ENCODE peak calls at places on chromosomes 3 and 15, in seven cellular contexts. One of them, this sample, is unnamed.

GRCh38 chr3:196988241-196989029 is 19.8 kb upstream of the PIGZ start:
- DNase-seq in transverse colon: peak
- DNase-seq in progenitor cell of endocrine pancreas: no peak
- DNase-seq in GM06990: no peak
- DNase-seq in pancreas: peak
- DNase-seq in tibial nerve: no peak
- DNase-seq in nephron progenitor cell: no peak
- DNase-seq in this sample: no peak

GRCh38 chr15:72341361-72341760 is 21.4 kb upstream of the CELF6 start:
- DNase-seq in transverse colon: no peak
- DNase-seq in progenitor cell of endocrine pancreas: no peak
- DNase-seq in GM06990: no peak
- DNase-seq in pancreas: no peak
- DNase-seq in tibial nerve: no peak
- DNase-seq in nephron progenitor cell: peak
- DNase-seq in this sample: no peak

GRCh38 chr15:82040862-82041261 is 5.0 kb downstream of the MEX3B start:
- DNase-seq in transverse colon: no peak
- DNase-seq in progenitor cell of endocrine pancreas: no peak
- DNase-seq in GM06990: no peak
- DNase-seq in pancreas: no peak
- DNase-seq in tibial nerve: no peak
- DNase-seq in nephron progenitor cell: peak
- DNase-seq in this sample: no peak

GRCh38 chr15:68773036-68773435 is 47.7 kb downstream of the ANP32A start:
- DNase-seq in transverse colon: no peak
- DNase-seq in progenitor cell of endocrine pancreas: no peak
- DNase-seq in GM06990: no peak
- DNase-seq in pancreas: no peak
- DNase-seq in tibial nerve: no peak
- DNase-seq in nephron progenitor cell: no peak
- DNase-seq in this sample: no peak

GRCh38 chr3:163043074-163043473 is 1546.5 kb downstream of the OTOL1 start:
- DNase-seq in transverse colon: no peak
- DNase-seq in progenitor cell of endocrine pancreas: no peak
- DNase-seq in GM06990: no peak
- DNase-seq in pancreas: no peak
- DNase-seq in tibial nerve: no peak
- DNase-seq in nephron progenitor cell: no peak
- DNase-seq in this sample: no peak

GRCh38 chr3:80543154-80543553 is 775.4 kb upstream of the ROBO1 start:
- DNase-seq in transverse colon: no peak
- DNase-seq in progenitor cell of endocrine pancreas: no peak
- DNase-seq in GM06990: no peak
- DNase-seq in pancreas: no peak
- DNase-seq in tibial nerve: no peak
- DNase-seq in nephron progenitor cell: no peak
- DNase-seq in this sample: no peak

GRCh38 chr3:106542101-106542769 is 673.4 kb upstream of the CBLB start:
- DNase-seq in transverse colon: no peak
- DNase-seq in progenitor cell of endocrine pancreas: no peak
- DNase-seq in GM06990: no peak
- DNase-seq in pancreas: no peak
- DNase-seq in tibial nerve: no peak
- DNase-seq in nephron progenitor cell: no peak
- DNase-seq in this sample: no peak

GRCh38 chr3:101036213-101036618 is 43.0 kb upstream of the ABI3BP start:
- DNase-seq in transverse colon: no peak
- DNase-seq in progenitor cell of endocrine pancreas: no peak
- DNase-seq in GM06990: no peak
- DNase-seq in pancreas: no peak
- DNase-seq in tibial nerve: peak
- DNase-seq in nephron progenitor cell: no peak
- DNase-seq in this sample: no peak

GRCh38 chr3:170180107-170180951 is 1.2 kb downstream of the PHC3 start:
- DNase-seq in transverse colon: no peak
- DNase-seq in progenitor cell of endocrine pancreas: no peak
- DNase-seq in GM06990: no peak
- DNase-seq in pancreas: no peak
- DNase-seq in tibial nerve: no peak
- DNase-seq in nephron progenitor cell: no peak
- DNase-seq in this sample: no peak

DNA sequence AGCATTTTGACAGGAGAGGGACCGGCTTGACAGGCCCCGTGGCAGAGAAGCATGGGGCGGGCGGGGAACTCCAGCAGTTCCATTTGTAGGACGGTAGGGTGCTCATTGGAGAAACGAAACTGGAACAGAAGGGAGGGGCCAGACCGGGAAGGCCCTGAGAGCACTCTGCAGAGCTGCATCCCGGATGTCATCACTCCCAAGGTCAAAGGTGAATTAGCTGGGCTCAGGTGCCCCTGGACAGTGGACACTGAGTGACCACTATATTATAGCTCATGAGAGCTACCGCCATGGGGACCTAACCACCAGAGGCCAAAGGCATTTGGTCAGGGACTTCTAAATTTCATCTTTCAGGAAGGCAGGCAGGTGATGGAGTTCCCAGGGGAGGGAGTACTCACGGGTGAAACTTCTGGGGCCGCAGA is 7.3 kb downstream of the CSRNP1 start:
- DNase-seq in transverse colon: peak
- DNase-seq in progenitor cell of endocrine pancreas: no peak
- DNase-seq in GM06990: peak
- DNase-seq in pancreas: peak
- DNase-seq in tibial nerve: no peak
- DNase-seq in nephron progenitor cell: no peak
- DNase-seq in this sample: no peak
- TF ChIP-seq CTCF in transverse colon: peak
- TF ChIP-seq CTCF in progenitor cell of endocrine pancreas: no peak
- TF ChIP-seq CTCF in GM06990: no peak
- TF ChIP-seq CTCF in pancreas: no peak
- TF ChIP-seq CTCF in tibial nerve: no peak
- TF ChIP-seq CTCF in nephron progenitor cell: no peak
- TF ChIP-seq CTCF in this sample: no peak

GRCh38 chr3:145637105-145637504 is 523.9 kb downstream of the PLOD2 start:
- DNase-seq in transverse colon: no peak
- DNase-seq in progenitor cell of endocrine pancreas: no peak
- DNase-seq in GM06990: no peak
- DNase-seq in pancreas: no peak
- DNase-seq in tibial nerve: no peak
- DNase-seq in nephron progenitor cell: no peak
- DNase-seq in this sample: no peak

GRCh38 chr3:145639207-145639606 is 521.8 kb downstream of the PLOD2 start:
- DNase-seq in transverse colon: no peak
- DNase-seq in progenitor cell of endocrine pancreas: no peak
- DNase-seq in GM06990: no peak
- DNase-seq in pancreas: no peak
- DNase-seq in tibial nerve: no peak
- DNase-seq in nephron progenitor cell: no peak
- DNase-seq in this sample: no peak

GRCh38 chr3:145639880-145640279 is 521.1 kb downstream of the PLOD2 start:
- DNase-seq in transverse colon: no peak
- DNase-seq in progenitor cell of endocrine pancreas: no peak
- DNase-seq in GM06990: no peak
- DNase-seq in pancreas: no peak
- DNase-seq in tibial nerve: no peak
- DNase-seq in nephron progenitor cell: no peak
- DNase-seq in this sample: no peak
- TF ChIP-seq CTCF in transverse colon: no peak
- TF ChIP-seq CTCF in progenitor cell of endocrine pancreas: no peak
- TF ChIP-seq CTCF in GM06990: no peak
- TF ChIP-seq CTCF in pancreas: no peak
- TF ChIP-seq CTCF in tibial nerve: no peak
- TF ChIP-seq CTCF in nephron progenitor cell: no peak
- TF ChIP-seq CTCF in this sample: no peak

DNA sequence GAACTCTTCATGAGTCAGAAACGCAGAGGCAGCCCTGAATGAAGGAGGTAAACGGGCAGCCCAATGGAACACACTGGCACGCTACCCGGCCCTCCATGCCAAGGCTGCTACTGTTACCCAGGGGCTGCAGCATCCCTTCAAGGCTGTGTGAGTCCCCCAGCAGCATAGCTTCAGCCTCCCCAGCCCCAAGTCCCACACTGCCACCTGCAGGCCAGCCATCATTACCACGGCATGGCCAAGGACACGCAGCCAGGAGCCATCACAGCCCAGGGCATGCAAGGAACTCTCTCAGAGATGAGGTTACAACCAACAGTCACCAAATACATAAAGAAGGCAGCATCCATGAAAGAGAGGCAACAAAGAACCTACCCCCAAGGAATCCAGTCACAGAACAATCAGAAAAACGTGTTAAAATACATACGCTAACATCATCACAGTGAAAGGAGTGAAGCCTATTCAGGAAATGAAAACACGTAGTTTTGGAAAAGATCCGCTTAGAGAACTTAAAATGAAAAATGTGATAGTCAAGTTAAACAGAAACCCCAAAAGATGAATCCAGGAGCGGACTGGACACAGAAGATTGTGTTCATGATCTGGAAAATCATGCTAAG is 22.4 kb downstream of the PLA2G4F start:
- DNase-seq in transverse colon: peak
- DNase-seq in progenitor cell of endocrine pancreas: no peak
- DNase-seq in GM06990: no peak
- DNase-seq in pancreas: peak
- DNase-seq in tibial nerve: no peak
- DNase-seq in nephron progenitor cell: peak
- DNase-seq in this sample: no peak
- TF ChIP-seq CTCF in transverse colon: peak
- TF ChIP-seq CTCF in progenitor cell of endocrine pancreas: peak
- TF ChIP-seq CTCF in GM06990: peak
- TF ChIP-seq CTCF in pancreas: peak
- TF ChIP-seq CTCF in tibial nerve: peak
- TF ChIP-seq CTCF in nephron progenitor cell: peak
- TF ChIP-seq CTCF in this sample: peak

GRCh38 chr3:54376440-54376839 is 254.1 kb downstream of the CACNA2D3 start:
- DNase-seq in transverse colon: no peak
- DNase-seq in progenitor cell of endocrine pancreas: no peak
- DNase-seq in GM06990: no peak
- DNase-seq in pancreas: no peak
- DNase-seq in tibial nerve: no peak
- DNase-seq in nephron progenitor cell: no peak
- DNase-seq in this sample: no peak

GRCh38 chr3:54376941-54377578 is 254.7 kb downstream of the CACNA2D3 start:
- DNase-seq in transverse colon: no peak
- DNase-seq in progenitor cell of endocrine pancreas: no peak
- DNase-seq in GM06990: no peak
- DNase-seq in pancreas: no peak
- DNase-seq in tibial nerve: no peak
- DNase-seq in nephron progenitor cell: no peak
- DNase-seq in this sample: no peak

GRCh38 chr3:54374214-54374855 is 252.0 kb downstream of the CACNA2D3 start:
- DNase-seq in transverse colon: peak
- DNase-seq in progenitor cell of endocrine pancreas: peak
- DNase-seq in GM06990: no peak
- DNase-seq in pancreas: no peak
- DNase-seq in tibial nerve: no peak
- DNase-seq in nephron progenitor cell: peak
- DNase-seq in this sample: no peak
- TF ChIP-seq CTCF in transverse colon: peak
- TF ChIP-seq CTCF in progenitor cell of endocrine pancreas: peak
- TF ChIP-seq CTCF in GM06990: peak
- TF ChIP-seq CTCF in pancreas: peak
- TF ChIP-seq CTCF in tibial nerve: no peak
- TF ChIP-seq CTCF in nephron progenitor cell: peak
- TF ChIP-seq CTCF in this sample: peak

GRCh38 chr3:57161131-57161538 is 4.0 kb downstream of the IL17RD start:
- DNase-seq in transverse colon: no peak
- DNase-seq in progenitor cell of endocrine pancreas: no peak
- DNase-seq in GM06990: no peak
- DNase-seq in pancreas: no peak
- DNase-seq in tibial nerve: no peak
- DNase-seq in nephron progenitor cell: no peak
- DNase-seq in this sample: no peak

GRCh38 chr3:57160046-57160730 is 5.0 kb downstream of the IL17RD start:
- DNase-seq in transverse colon: no peak
- DNase-seq in progenitor cell of endocrine pancreas: no peak
- DNase-seq in GM06990: no peak
- DNase-seq in pancreas: no peak
- DNase-seq in tibial nerve: no peak
- DNase-seq in nephron progenitor cell: no peak
- DNase-seq in this sample: no peak

GRCh38 chr3:57161915-57162314 is 3.2 kb downstream of the IL17RD start:
- DNase-seq in transverse colon: no peak
- DNase-seq in progenitor cell of endocrine pancreas: no peak
- DNase-seq in GM06990: no peak
- DNase-seq in pancreas: no peak
- DNase-seq in tibial nerve: no peak
- DNase-seq in nephron progenitor cell: no peak
- DNase-seq in this sample: no peak

GRCh38 chr3:57158813-57159678 is 6.1 kb downstream of the IL17RD start:
- DNase-seq in transverse colon: no peak
- DNase-seq in progenitor cell of endocrine pancreas: no peak
- DNase-seq in GM06990: no peak
- DNase-seq in pancreas: no peak
- DNase-seq in tibial nerve: no peak
- DNase-seq in nephron progenitor cell: no peak
- DNase-seq in this sample: no peak

GRCh38 chr3:57160731-57161086 is 4.4 kb downstream of the IL17RD start:
- DNase-seq in transverse colon: no peak
- DNase-seq in progenitor cell of endocrine pancreas: no peak
- DNase-seq in GM06990: no peak
- DNase-seq in pancreas: no peak
- DNase-seq in tibial nerve: no peak
- DNase-seq in nephron progenitor cell: no peak
- DNase-seq in this sample: no peak
- TF ChIP-seq CTCF in transverse colon: no peak
- TF ChIP-seq CTCF in progenitor cell of endocrine pancreas: no peak
- TF ChIP-seq CTCF in GM06990: no peak
- TF ChIP-seq CTCF in pancreas: no peak
- TF ChIP-seq CTCF in tibial nerve: no peak
- TF ChIP-seq CTCF in nephron progenitor cell: no peak
- TF ChIP-seq CTCF in this sample: no peak

DNA sequence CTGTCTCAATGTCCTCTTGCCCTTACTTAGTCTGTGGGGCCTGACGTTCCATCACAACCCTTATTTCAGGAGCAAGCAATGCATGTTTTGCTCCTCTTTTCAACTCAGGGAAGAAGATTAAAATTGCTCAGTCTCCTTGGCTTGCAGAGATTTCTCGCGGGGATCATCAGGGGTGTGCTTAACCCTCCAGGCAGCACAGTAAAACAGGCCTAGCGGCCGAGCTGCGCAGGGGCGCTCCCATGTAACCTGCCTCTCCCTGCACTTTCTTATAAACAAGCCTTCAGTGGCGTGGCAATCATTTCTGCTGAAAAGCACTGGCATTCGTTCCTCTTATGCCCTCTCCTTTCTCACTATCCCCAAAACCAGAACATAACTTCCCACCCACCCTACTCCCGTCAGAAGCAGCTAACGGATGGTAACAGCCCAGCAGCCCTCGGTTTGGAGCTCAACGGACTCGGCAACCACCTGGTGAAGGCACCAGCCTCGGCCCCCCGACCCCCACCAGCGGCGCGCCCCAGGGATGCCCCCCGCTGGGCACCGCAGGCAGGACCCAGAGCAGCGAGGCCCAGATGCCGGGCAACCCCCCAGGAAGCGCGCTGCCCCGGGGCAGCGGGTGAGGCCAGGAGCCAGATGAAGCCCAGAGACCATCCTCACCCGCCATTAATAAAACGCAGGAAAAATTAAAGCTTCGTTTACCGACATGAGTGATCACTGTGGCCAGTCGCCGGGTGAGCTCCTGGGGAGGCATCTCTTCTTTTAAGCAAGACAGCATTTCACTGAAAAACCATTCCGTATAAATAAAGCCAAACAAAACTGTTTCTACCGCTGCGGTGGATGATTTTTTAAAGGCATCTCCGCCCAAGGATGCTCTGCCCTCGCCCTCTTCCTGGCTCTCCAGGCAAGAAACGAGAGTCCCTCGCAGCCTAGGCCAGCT is 946 bp downstream of the MCF2L2 start:
- DNase-seq in transverse colon: no peak
- DNase-seq in progenitor cell of endocrine pancreas: no peak
- DNase-seq in GM06990: no peak
- DNase-seq in pancreas: no peak
- DNase-seq in tibial nerve: no peak
- DNase-seq in nephron progenitor cell: peak
- DNase-seq in this sample: no peak
- TF ChIP-seq CTCF in transverse colon: no peak
- TF ChIP-seq CTCF in progenitor cell of endocrine pancreas: peak
- TF ChIP-seq CTCF in GM06990: no peak
- TF ChIP-seq CTCF in pancreas: no peak
- TF ChIP-seq CTCF in tibial nerve: no peak
- TF ChIP-seq CTCF in nephron progenitor cell: no peak
- TF ChIP-seq CTCF in this sample: no peak